ENCODE peak calls at places on chromosomes 3 and 15, in ten cellular contexts. One of them, this sample, is unnamed.

GRCh38 chr3:38602576-38603250 is 46.8 kb downstream of the SCN5A start:
- DNase-seq in pons: no peak
- DNase-seq in mesenchymal stem cell: no peak
- DNase-seq in iPS-NIHi11: no peak
- DNase-seq in Ammon's horn: no peak
- DNase-seq in SK-MEL-5: no peak
- DNase-seq in H54: no peak
- DNase-seq in psoas muscle: peak
- DNase-seq in AML-193: no peak
- DNase-seq in HuH-7.5: no peak
- DNase-seq in this sample: no peak

GRCh38 chr3:23662079-23662617 is 143.6 kb upstream of the UBE2E1 start:
- DNase-seq in iPS-NIHi11: no peak
- DNase-seq in H54: no peak
- DNase-seq in AML-193: no peak
- DNase-seq in SK-MEL-5: no peak
- DNase-seq in Ammon's horn: no peak
- DNase-seq in pons: no peak
- DNase-seq in mesenchymal stem cell: peak
- DNase-seq in psoas muscle: no peak
- DNase-seq in HuH-7.5: no peak
- DNase-seq in this sample: peak

GRCh38 chr3:4290272-4290893 is 12.8 kb upstream of the SETMAR start:
- DNase-seq in mesenchymal stem cell: peak
- DNase-seq in H54: no peak
- DNase-seq in psoas muscle: no peak
- DNase-seq in SK-MEL-5: peak
- DNase-seq in HuH-7.5: no peak
- DNase-seq in Ammon's horn: peak
- DNase-seq in pons: peak
- DNase-seq in AML-193: peak
- DNase-seq in iPS-NIHi11: peak
- DNase-seq in this sample: peak

GRCh38 chr3:117473981-117474563 is 764.5 kb downstream of the TUSC7 start:
- DNase-seq in psoas muscle: no peak
- DNase-seq in Ammon's horn: no peak
- DNase-seq in H54: no peak
- DNase-seq in mesenchymal stem cell: no peak
- DNase-seq in pons: no peak
- DNase-seq in iPS-NIHi11: no peak
- DNase-seq in HuH-7.5: no peak
- DNase-seq in AML-193: no peak
- DNase-seq in SK-MEL-5: no peak
- DNase-seq in this sample: no peak

GRCh38 chr3:123338620-123339061 is 110.2 kb downstream of the ADCY5 start:
- DNase-seq in iPS-NIHi11: no peak
- DNase-seq in SK-MEL-5: no peak
- DNase-seq in pons: no peak
- DNase-seq in H54: no peak
- DNase-seq in AML-193: no peak
- DNase-seq in psoas muscle: peak
- DNase-seq in mesenchymal stem cell: no peak
- DNase-seq in HuH-7.5: no peak
- DNase-seq in Ammon's horn: no peak
- DNase-seq in this sample: no peak

GRCh38 chr3:29514912-29515311 is 234.0 kb downstream of the RBMS3 start:
- DNase-seq in mesenchymal stem cell: peak
- DNase-seq in iPS-NIHi11: no peak
- DNase-seq in psoas muscle: no peak
- DNase-seq in H54: no peak
- DNase-seq in HuH-7.5: no peak
- DNase-seq in Ammon's horn: no peak
- DNase-seq in SK-MEL-5: no peak
- DNase-seq in pons: no peak
- DNase-seq in AML-193: no peak
- DNase-seq in this sample: no peak

GRCh38 chr15:99486371-99487336 is 79.1 kb upstream of the MEF2A start:
- DNase-seq in SK-MEL-5: peak
- DNase-seq in Ammon's horn: peak
- DNase-seq in pons: peak
- DNase-seq in mesenchymal stem cell: peak
- DNase-seq in psoas muscle: peak
- DNase-seq in HuH-7.5: peak
- DNase-seq in AML-193: no peak
- DNase-seq in iPS-NIHi11: peak
- DNase-seq in H54: no peak
- DNase-seq in this sample: peak

GRCh38 chr15:57245130-57245529 is 131.2 kb upstream of the CGNL1 start:
- DNase-seq in SK-MEL-5: peak
- DNase-seq in mesenchymal stem cell: peak
- DNase-seq in H54: no peak
- DNase-seq in pons: no peak
- DNase-seq in AML-193: peak
- DNase-seq in psoas muscle: no peak
- DNase-seq in iPS-NIHi11: no peak
- DNase-seq in HuH-7.5: no peak
- DNase-seq in Ammon's horn: no peak
- DNase-seq in this sample: peak

GRCh38 chr15:41872166-41872747 is 21.6 kb downstream of the SPTBN5 start:
- DNase-seq in H54: no peak
- DNase-seq in Ammon's horn: no peak
- DNase-seq in iPS-NIHi11: no peak
- DNase-seq in HuH-7.5: no peak
- DNase-seq in mesenchymal stem cell: no peak
- DNase-seq in SK-MEL-5: no peak
- DNase-seq in psoas muscle: no peak
- DNase-seq in pons: no peak
- DNase-seq in AML-193: no peak
- DNase-seq in this sample: no peak

GRCh38 chr3:46831316-46831715 is 31.9 kb downstream of the MYL3 start:
- DNase-seq in psoas muscle: no peak
- DNase-seq in HuH-7.5: no peak
- DNase-seq in pons: no peak
- DNase-seq in SK-MEL-5: no peak
- DNase-seq in AML-193: no peak
- DNase-seq in mesenchymal stem cell: no peak
- DNase-seq in Ammon's horn: no peak
- DNase-seq in H54: no peak
- DNase-seq in iPS-NIHi11: no peak
- DNase-seq in this sample: no peak

GRCh38 chr3:138600341-138600740 is 6.3 kb upstream of the CEP70 start:
- DNase-seq in HuH-7.5: no peak
- DNase-seq in Ammon's horn: peak
- DNase-seq in H54: no peak
- DNase-seq in psoas muscle: no peak
- DNase-seq in mesenchymal stem cell: no peak
- DNase-seq in iPS-NIHi11: no peak
- DNase-seq in pons: no peak
- DNase-seq in SK-MEL-5: no peak
- DNase-seq in AML-193: no peak
- DNase-seq in this sample: no peak

GRCh38 chr15:98845138-98845884 is 162.3 kb downstream of the PGPEP1L start:
- DNase-seq in SK-MEL-5: no peak
- DNase-seq in iPS-NIHi11: no peak
- DNase-seq in HuH-7.5: no peak
- DNase-seq in AML-193: peak
- DNase-seq in psoas muscle: no peak
- DNase-seq in mesenchymal stem cell: no peak
- DNase-seq in Ammon's horn: no peak
- DNase-seq in pons: no peak
- DNase-seq in H54: no peak
- DNase-seq in this sample: no peak

GRCh38 chr3:42097166-42097946 is 6.2 kb downstream of the TRAK1 start:
- DNase-seq in pons: no peak
- DNase-seq in HuH-7.5: no peak
- DNase-seq in H54: no peak
- DNase-seq in Ammon's horn: no peak
- DNase-seq in AML-193: no peak
- DNase-seq in iPS-NIHi11: no peak
- DNase-seq in psoas muscle: no peak
- DNase-seq in SK-MEL-5: no peak
- DNase-seq in mesenchymal stem cell: peak
- DNase-seq in this sample: peak

GRCh38 chr3:140351466-140351865 is 326.4 kb upstream of the TRIM42 start:
- DNase-seq in HuH-7.5: no peak
- DNase-seq in SK-MEL-5: no peak
- DNase-seq in mesenchymal stem cell: no peak
- DNase-seq in iPS-NIHi11: peak
- DNase-seq in Ammon's horn: no peak
- DNase-seq in H54: no peak
- DNase-seq in psoas muscle: no peak
- DNase-seq in AML-193: no peak
- DNase-seq in pons: no peak
- DNase-seq in this sample: no peak

GRCh38 chr15:52733696-52734255 is 54.6 kb upstream of the ATOSA start:
- DNase-seq in Ammon's horn: no peak
- DNase-seq in mesenchymal stem cell: peak
- DNase-seq in iPS-NIHi11: no peak
- DNase-seq in HuH-7.5: no peak
- DNase-seq in SK-MEL-5: no peak
- DNase-seq in AML-193: no peak
- DNase-seq in psoas muscle: peak
- DNase-seq in pons: no peak
- DNase-seq in H54: no peak
- DNase-seq in this sample: no peak

GRCh38 chr3:121529308-121529707 is 16.5 kb downstream of the POLQ start:
- DNase-seq in H54: no peak
- DNase-seq in Ammon's horn: no peak
- DNase-seq in psoas muscle: no peak
- DNase-seq in HuH-7.5: peak
- DNase-seq in mesenchymal stem cell: peak
- DNase-seq in iPS-NIHi11: no peak
- DNase-seq in AML-193: peak
- DNase-seq in SK-MEL-5: peak
- DNase-seq in pons: no peak
- DNase-seq in this sample: peak

GRCh38 chr15:39919740-39920509 is at the start of gene GPR176:
- DNase-seq in pons: no peak
- DNase-seq in SK-MEL-5: peak
- DNase-seq in HuH-7.5: peak
- DNase-seq in mesenchymal stem cell: peak
- DNase-seq in psoas muscle: peak
- DNase-seq in H54: peak
- DNase-seq in iPS-NIHi11: peak
- DNase-seq in AML-193: no peak
- DNase-seq in Ammon's horn: peak
- DNase-seq in this sample: peak

GRCh38 chr3:187739125-187739560 is 6.1 kb downstream of the BCL6 start:
- DNase-seq in psoas muscle: peak
- DNase-seq in SK-MEL-5: no peak
- DNase-seq in HuH-7.5: no peak
- DNase-seq in H54: no peak
- DNase-seq in AML-193: no peak
- DNase-seq in pons: no peak
- DNase-seq in iPS-NIHi11: peak
- DNase-seq in Ammon's horn: no peak
- DNase-seq in mesenchymal stem cell: no peak
- DNase-seq in this sample: no peak

GRCh38 chr3:73024836-73025235 is 28.2 kb downstream of the PPP4R2 start:
- DNase-seq in iPS-NIHi11: peak
- DNase-seq in psoas muscle: no peak
- DNase-seq in mesenchymal stem cell: no peak
- DNase-seq in Ammon's horn: no peak
- DNase-seq in H54: no peak
- DNase-seq in SK-MEL-5: no peak
- DNase-seq in AML-193: no peak
- DNase-seq in HuH-7.5: no peak
- DNase-seq in pons: no peak
- DNase-seq in this sample: no peak

GRCh38 chr3:160003520-160004128 is 15.0 kb downstream of the IL12A start:
- DNase-seq in HuH-7.5: peak
- DNase-seq in H54: no peak
- DNase-seq in SK-MEL-5: peak
- DNase-seq in psoas muscle: peak
- DNase-seq in AML-193: peak
- DNase-seq in Ammon's horn: peak
- DNase-seq in pons: peak
- DNase-seq in iPS-NIHi11: peak
- DNase-seq in mesenchymal stem cell: peak
- DNase-seq in this sample: peak

GRCh38 chr15:56667517-56667916 is 65.8 kb downstream of the ZNF280D start:
- DNase-seq in H54: no peak
- DNase-seq in pons: peak
- DNase-seq in iPS-NIHi11: no peak
- DNase-seq in AML-193: peak
- DNase-seq in SK-MEL-5: peak
- DNase-seq in mesenchymal stem cell: no peak
- DNase-seq in Ammon's horn: peak
- DNase-seq in psoas muscle: no peak
- DNase-seq in HuH-7.5: no peak
- DNase-seq in this sample: no peak

GRCh38 chr3:99624536-99625236 is 13.7 kb upstream of the COL8A1 start:
- DNase-seq in Ammon's horn: no peak
- DNase-seq in iPS-NIHi11: no peak
- DNase-seq in AML-193: no peak
- DNase-seq in mesenchymal stem cell: no peak
- DNase-seq in HuH-7.5: no peak
- DNase-seq in SK-MEL-5: no peak
- DNase-seq in psoas muscle: no peak
- DNase-seq in pons: no peak
- DNase-seq in H54: no peak
- DNase-seq in this sample: no peak

GRCh38 chr3:4828279-4829030 is 150.8 kb upstream of the BHLHE40 start:
- DNase-seq in pons: peak
- DNase-seq in AML-193: peak
- DNase-seq in iPS-NIHi11: no peak
- DNase-seq in mesenchymal stem cell: peak
- DNase-seq in psoas muscle: peak
- DNase-seq in Ammon's horn: no peak
- DNase-seq in SK-MEL-5: no peak
- DNase-seq in HuH-7.5: no peak
- DNase-seq in H54: no peak
- DNase-seq in this sample: peak

GRCh38 chr3:188415196-188415595 is 261.2 kb downstream of the LPP start:
- DNase-seq in mesenchymal stem cell: no peak
- DNase-seq in H54: no peak
- DNase-seq in psoas muscle: no peak
- DNase-seq in iPS-NIHi11: no peak
- DNase-seq in SK-MEL-5: no peak
- DNase-seq in pons: no peak
- DNase-seq in AML-193: no peak
- DNase-seq in Ammon's horn: no peak
- DNase-seq in HuH-7.5: no peak
- DNase-seq in this sample: no peak

GRCh38 chr3:17188378-17188777 is 303.6 kb downstream of the PLCL2 start:
- DNase-seq in HuH-7.5: no peak
- DNase-seq in psoas muscle: no peak
- DNase-seq in mesenchymal stem cell: no peak
- DNase-seq in Ammon's horn: no peak
- DNase-seq in pons: no peak
- DNase-seq in AML-193: no peak
- DNase-seq in iPS-NIHi11: no peak
- DNase-seq in H54: no peak
- DNase-seq in SK-MEL-5: no peak
- DNase-seq in this sample: no peak